ENCODE peak calls at places on chromosomes 3 and 15, in five cellular contexts. Q is neuronal stem cell, X is H9, L is IMR-90, W is H1. N is an unnamed sample.

GRCh38 chr3:19822805-19823204 is 111.2 kb downstream of the EFHB start:
- DNase-seq in W (no peak), X (no peak), L (no peak), Q (no peak), N (no peak)

GRCh38 chr3:155369735-155370134 is 76.3 kb upstream of the STRIT1 start:
- DNase-seq in W (no peak), Q (no peak), X (no peak), L (no peak), N (no peak)

GRCh38 chr3:184336484-184337230 is 743 bp upstream of the FAM131A start:
- DNase-seq in L (peak; percentile 65), W (peak; percentile 54), X (no peak), Q (no peak), N (peak; percentile 68)

GRCh38 chr3:129207347-129207947 is 23.8 kb upstream of the CNBP start:
- DNase-seq in Q (no peak), L (no peak), X (no peak), W (no peak), N (no peak)

GRCh38 chr3:81568378-81568777 is 193.1 kb downstream of the GBE1 start:
- DNase-seq in X (no peak), Q (no peak), L (no peak), W (no peak), N (no peak)

GRCh38 chr3:169186596-169186995 is 476.9 kb downstream of the MECOM start:
- DNase-seq in Q (no peak), L (no peak), W (no peak), X (no peak), N (no peak)

GRCh38 chr15:85024003-85024402 is 42.3 kb downstream of the PDE8A start:
- DNase-seq in L (no peak), W (no peak), X (no peak), Q (no peak), N (no peak)

GRCh38 chr3:11558918-11559815 is 84.5 kb downstream of the VGLL4 start:
- DNase-seq in W (no peak), X (peak; percentile 29), Q (no peak), L (no peak), N (no peak)

GRCh38 chr3:12662593-12663310 is 1.2 kb downstream of the RAF1 start:
- DNase-seq in W (no peak), X (no peak), Q (no peak), L (peak; percentile 55), N (peak; percentile 58)

GRCh38 chr3:186048119-186048518 is 60.8 kb downstream of the ETV5 start:
- DNase-seq in X (no peak), Q (no peak), W (no peak), L (no peak), N (no peak)

GRCh38 chr3:150751781-150752263 is 11.1 kb downstream of the SIAH2 start:
- DNase-seq in L (no peak), W (no peak), X (no peak), Q (no peak), N (no peak)

GRCh38 chr3:172260381-172260780 is 187.9 kb downstream of the GHSR start:
- DNase-seq in W (no peak), X (no peak), L (peak; percentile 30), Q (no peak), N (peak; percentile 50)

GRCh38 chr3:126117786-126118185 is 33.9 kb upstream of the SLC41A3 start:
- DNase-seq in L (no peak), X (peak; percentile 27), Q (no peak), W (peak; percentile 13), N (no peak)

GRCh38 chr3:188881954-188882641 is 289.7 kb upstream of the TPRG1 start:
- DNase-seq in W (no peak), X (no peak), Q (no peak), L (peak; percentile 95), N (peak; percentile 89)

GRCh38 chr3:152524198-152525140 is 255.7 kb downstream of the MBNL1 start:
- DNase-seq in Q (peak; percentile 32), W (no peak), L (peak; percentile 62), X (no peak), N (peak; percentile 69)

GRCh38 chr3:85933326-85933725 is 974.5 kb downstream of the CADM2 start:
- DNase-seq in W (no peak), X (no peak), Q (no peak), L (no peak), N (no peak)

GRCh38 chr15:60949034-60949977 is 279.8 kb downstream of the RORA start:
- DNase-seq in W (no peak), X (no peak), L (peak; percentile 76), Q (no peak), N (no peak)

GRCh38 chr3:128573707-128574162 is 76.9 kb downstream of the RPN1 start:
- DNase-seq in Q (no peak), W (no peak), L (no peak), X (peak; percentile 25), N (no peak)

GRCh38 chr3:120425877-120426276 is 24.9 kb downstream of the FSTL1 start:
- DNase-seq in Q (no peak), X (no peak), W (no peak), L (peak; percentile 91), N (peak; percentile 48)

GRCh38 chr3:13106308-13106970 is 33.2 kb upstream of the IQSEC1 start:
- DNase-seq in L (no peak), W (no peak), Q (no peak), X (no peak), N (no peak)

GRCh38 chr15:33201376-33202189 is 7.1 kb upstream of the FMN1 start:
- DNase-seq in W (peak; percentile 53), Q (peak; percentile 65), L (peak; percentile 20), X (peak; percentile 90), N (peak; percentile 46)

GRCh38 chr3:113287818-113288648 is 76.7 kb downstream of the BOC start:
- DNase-seq in Q (peak; percentile 68), L (peak; percentile 72), W (peak; percentile 83), X (no peak), N (peak; percentile 77)

GRCh38 chr15:64515196-64515595 is 54.8 kb downstream of the ZNF609 start:
- DNase-seq in Q (no peak), W (no peak), L (no peak), X (no peak), N (no peak)

GRCh38 chr3:132488136-132488535 is 70.8 kb downstream of the DNAJC13 start:
- DNase-seq in W (no peak), X (no peak), L (no peak), Q (no peak), N (no peak)

GRCh38 chr15:56339594-56339993 is 25.6 kb upstream of the TEX9 start:
- DNase-seq in W (no peak), X (no peak), Q (no peak), L (no peak), N (no peak)

GRCh38 chr3:177589041-177589650 is 391.9 kb upstream of the TBL1XR1 start:
- DNase-seq in Q (no peak), W (no peak), X (no peak), L (no peak), N (no peak)

GRCh38 chr3:177590826-177591225 is 393.5 kb upstream of the TBL1XR1 start:
- DNase-seq in L (no peak), W (no peak), Q (no peak), X (no peak), N (peak; percentile 68)

GRCh38 chr3:177589921-177590336 is 392.6 kb upstream of the TBL1XR1 start:
- DNase-seq in X (no peak), W (no peak), Q (peak; percentile 45), L (peak; percentile 93), N (peak; percentile 37)

GRCh38 chr3:177594096-177594495 is 396.8 kb upstream of the TBL1XR1 start:
- DNase-seq in L (no peak), Q (no peak), X (no peak), W (no peak), N (no peak)

DNA sequence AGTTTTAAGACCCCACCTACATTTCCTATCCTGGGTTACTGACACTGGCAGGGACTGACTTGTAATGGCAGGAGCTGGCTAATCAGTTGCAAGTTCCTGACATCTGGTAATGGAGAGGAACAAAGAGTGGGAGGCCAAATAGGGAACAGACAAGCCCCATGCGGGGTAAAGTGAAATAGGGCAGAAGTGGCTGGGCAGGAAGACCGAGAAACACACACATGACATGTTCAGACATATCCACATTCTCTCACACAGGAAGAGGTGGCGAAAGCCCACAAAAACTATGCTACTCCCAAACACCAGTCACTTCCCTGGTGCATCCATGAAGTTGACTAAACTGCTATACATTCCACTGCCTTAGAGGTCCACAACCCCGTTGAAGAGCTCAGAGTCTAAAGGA is 394.1 kb upstream of the TBL1XR1 start:
- DNase-seq in X (no peak), W (no peak), L (no peak), Q (no peak), N (no peak)
- H2BK15ac ChIP-seq in X (no peak overlapping the region), W (no peak overlapping the region), L (peak overlapping the region; percentile 95), Q (no peak overlapping the region), N (no peak overlapping the region)

DNA sequence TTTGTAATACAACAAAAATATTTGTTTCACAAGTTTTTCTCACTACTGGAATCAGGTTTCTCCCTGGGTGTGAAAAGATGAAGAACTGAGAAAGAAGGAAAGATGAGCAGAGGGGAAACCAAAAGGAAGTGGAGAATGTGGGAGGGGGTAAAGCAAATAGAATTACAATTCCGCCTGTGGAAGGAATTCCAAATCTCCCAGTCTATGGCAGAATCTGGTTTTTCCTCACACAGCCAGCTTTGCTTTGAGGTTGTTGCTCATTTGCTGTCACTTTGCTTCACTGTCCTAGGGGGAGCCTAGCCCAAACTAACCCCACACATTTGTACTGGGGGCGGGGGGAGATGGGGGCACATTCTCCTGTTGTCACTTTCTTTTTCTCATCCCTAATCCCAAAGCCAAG is 43.9 kb downstream of the RPL22L1 start:
- DNase-seq in Q (no peak), X (no peak), L (no peak), W (no peak), N (no peak)
- H2BK15ac ChIP-seq in Q (no peak overlapping the region), X (no peak overlapping the region), L (no peak overlapping the region), W (no peak overlapping the region), N (no peak overlapping the region)

GRCh38 chr15:90933310-90933709 is 961 bp upstream of the HDDC3 start:
- DNase-seq in L (no peak), Q (no peak), X (no peak), W (no peak), N (no peak)

GRCh38 chr15:90931737-90932659 is at the start of gene HDDC3:
- DNase-seq in W (peak; percentile 99), X (peak; percentile 91), Q (peak; percentile 86), L (peak; percentile 76), N (peak; percentile 86)

GRCh38 chr15:90932660-90932991 is 277 bp upstream of the HDDC3 start:
- DNase-seq in W (no peak), L (no peak), Q (no peak), X (no peak), N (no peak)

GRCh38 chr15:90934949-90935751 is at the start of gene UNC45A:
- DNase-seq in X (peak; percentile 95), L (peak; percentile 77), Q (peak; percentile 88), W (peak; percentile 98), N (peak; percentile 89)

GRCh38 chr15:90934256-90934948 is 683 bp upstream of the UNC45A start:
- DNase-seq in L (peak; percentile 79), X (peak; percentile 94), Q (peak; percentile 77), W (peak; percentile 94), N (peak; percentile 84)
- H2BK15ac ChIP-seq in L (no peak overlapping the region), X (no peak overlapping the region), Q (no peak overlapping the region), W (no peak overlapping the region), N (no peak overlapping the region)

DNA sequence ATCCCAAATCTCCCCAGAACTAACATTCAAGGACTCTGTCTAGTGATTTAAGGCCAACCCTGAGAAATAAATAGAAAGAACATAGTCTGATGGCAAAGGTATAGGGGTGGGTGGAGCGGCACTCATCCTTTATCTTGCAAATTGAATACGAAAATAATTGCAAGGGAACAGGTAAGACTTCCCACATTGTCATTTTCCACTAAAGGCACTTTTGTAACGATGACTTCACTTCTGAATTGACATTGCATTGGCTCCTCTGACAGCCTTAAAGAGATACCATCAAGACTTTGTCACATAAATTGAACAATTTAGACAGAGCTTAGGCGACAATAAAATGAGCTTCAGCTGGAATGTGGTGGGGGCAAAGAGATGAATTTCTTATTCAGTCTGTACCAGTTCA is 75.3 kb upstream of the PLCL2 start:
- DNase-seq in X (no peak), W (no peak), Q (no peak), L (no peak), N (no peak)
- H2BK15ac ChIP-seq in X (no peak overlapping the region), W (no peak overlapping the region), Q (no peak overlapping the region), L (no peak overlapping the region), N (no peak overlapping the region)

GRCh38 chr3:31289592-31289991 is 243.1 kb upstream of the STT3B start:
- DNase-seq in L (no peak), W (no peak), Q (no peak), X (no peak), N (no peak)
- H2BK15ac ChIP-seq in L (no peak overlapping the region), W (no peak overlapping the region), Q (no peak overlapping the region), X (no peak overlapping the region), N (no peak overlapping the region)